ENCODE peak calls at places on chromosome 4, in four cellular contexts. Q is A549, R is AG04450, O is omental fat pad. G is an unnamed sample.
A peak's percentile ranks its signal among the peaks of the same experiment; 100 is the strongest.

GRCh38 chr4:16573744-16574143 is 324.7 kb downstream of the LDB2 start:
- DNase-seq in Q (no peak), R (peak; percentile 32), O (no peak), G (no peak)

GRCh38 chr4:21744046-21744445 is 204.5 kb downstream of the KCNIP4 start:
- DNase-seq in Q (no peak), R (no peak), O (no peak), G (no peak)

GRCh38 chr4:108900018-108900417 is 137.2 kb upstream of the ETNPPL start:
- DNase-seq in Q (no peak), R (no peak), O (no peak), G (no peak)

GRCh38 chr4:1642196-1642951 is 41.7 kb downstream of the FAM53A start:
- DNase-seq in Q (no peak), R (no peak), O (no peak), G (no peak)

GRCh38 chr4:80266267-80266901 is at the start of gene FGF5:
- DNase-seq in Q (no peak), R (peak; percentile 85), O (no peak), G (no peak)

GRCh38 chr4:153258750-153259149 is 54.5 kb downstream of the TRIM2 start:
- DNase-seq in Q (no peak), R (no peak), O (no peak), G (no peak)

GRCh38 chr4:128916832-128917231 is 107.3 kb downstream of the JADE1 start:
- DNase-seq in Q (no peak), R (no peak), O (no peak), G (no peak)

GRCh38 chr4:186226521-186227189 is 652 bp upstream of the KLKB1 start:
- DNase-seq in Q (no peak), R (no peak), O (no peak), G (no peak)

GRCh38 chr4:76067652-76068286 is 6.7 kb upstream of the ART3 start:
- DNase-seq in Q (peak; percentile 52), R (peak; percentile 34), O (peak; percentile 57), G (peak; percentile 71)
- TF ChIP-seq CTCF in Q (peak; percentile 76), R (peak; percentile 88), O (no peak), G (peak; percentile 86)

GRCh38 chr4:150593996-150594395 is 12.0 kb downstream of the MAB21L2 start:
- DNase-seq in Q (no peak), R (no peak), O (no peak), G (no peak)
- TF ChIP-seq CTCF in Q (peak; percentile 29), R (peak; percentile 52), O (no peak), G (no peak)

GRCh38 chr4:94451669-94452475 is at the start of gene PDLIM5:
- DNase-seq in Q (peak; percentile 49), R (peak; percentile 43), O (peak; percentile 77), G (peak; percentile 96)
- TF ChIP-seq CTCF in Q (no peak), R (no peak), O (no peak), G (peak; percentile 18)

DNA sequence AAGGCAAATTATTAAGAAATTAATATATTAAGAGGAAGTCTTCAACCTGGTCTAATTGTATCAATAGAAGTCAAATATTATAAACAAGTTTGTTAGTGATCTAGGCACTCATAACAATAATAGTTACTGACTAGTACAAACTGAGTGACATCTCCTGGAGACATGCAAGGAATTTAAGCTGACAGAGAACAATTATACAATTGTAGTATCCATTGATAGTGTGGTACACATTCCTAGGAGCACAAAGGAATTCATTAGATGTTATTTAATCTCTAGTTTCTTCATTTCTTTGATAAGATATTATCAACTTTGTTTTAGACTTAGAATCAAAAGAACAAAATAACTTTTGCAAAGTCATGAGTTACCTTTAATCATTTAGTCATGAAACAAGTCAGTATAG is 1048.6 kb downstream of the PCDH7 start:
- DNase-seq in Q (no peak), R (no peak), O (no peak), G (no peak)
- TF ChIP-seq CTCF in Q (no peak), R (no peak), O (no peak), G (no peak)

GRCh38 chr4:165016971-165017370 is 14.8 kb upstream of the TRIM60 start:
- DNase-seq in Q (peak; percentile 1), R (no peak), O (no peak), G (no peak)
- TF ChIP-seq CTCF in Q (no peak), R (peak; percentile 32), O (no peak), G (peak; percentile 22)

DNA sequence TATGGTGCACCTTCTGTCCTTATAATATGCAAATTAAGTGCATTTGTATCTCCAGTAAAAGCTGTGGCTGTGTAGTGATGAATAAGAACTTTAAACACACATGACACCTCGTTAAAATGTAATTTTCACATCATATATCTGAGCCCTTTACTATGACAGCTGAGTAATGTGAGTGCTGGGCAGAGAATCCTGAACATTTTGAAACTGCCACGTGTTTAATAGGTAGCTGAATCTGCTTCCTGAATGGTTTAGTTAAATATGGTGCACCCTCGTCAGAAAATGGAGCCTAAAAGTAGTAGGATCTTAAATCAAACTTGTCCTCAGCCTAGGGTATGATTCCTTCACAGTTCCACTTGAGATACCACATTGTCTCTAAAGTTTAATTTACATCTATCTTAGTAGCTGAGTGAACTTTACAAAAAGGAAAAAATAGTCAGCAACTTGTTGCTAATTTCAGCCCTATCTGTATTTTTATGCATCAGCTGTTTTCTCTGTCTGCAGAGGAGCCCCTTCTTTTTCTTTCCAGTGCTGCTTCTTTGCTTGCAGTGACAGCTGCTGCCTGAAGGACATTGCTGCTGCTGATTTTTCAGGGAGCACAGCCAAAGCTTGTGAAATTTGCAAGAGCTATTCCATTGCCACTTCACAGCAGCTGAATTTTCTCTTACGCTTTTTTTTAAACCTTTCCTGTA is 541.0 kb downstream of the ADGRL3 start:
- DNase-seq in Q (no peak), R (no peak), O (no peak), G (no peak)
- TF ChIP-seq CTCF in Q (no peak), R (no peak), O (no peak), G (no peak)

GRCh38 chr4:123892997-123893745 is 496.6 kb downstream of the SPRY1 start:
- DNase-seq in Q (no peak), R (no peak), O (no peak), G (no peak)
- TF ChIP-seq CTCF in Q (no peak), R (no peak), O (no peak), G (no peak)

G was measured in GM13977.